ENCODE peak calls at places on chromosome 11, in ten cellular contexts. K is DMS53; D is EL; X is renal cortical epithelial cell; N is mammary epithelial cell; Y is stimulated activated CD8-positive, alpha-beta memory T cell treated with anti-CD3 and anti-CD28 coated beads, Interleukin-4, amount 100 ng/mL, for 24 hours; L is activated CD4-positive, alpha-beta T cell treated with anti-CD3 and anti-CD28 coated beads, Interleukin-2, amount 50 U/mL, for 1 hour; T is heart left ventricle; O is activated T-cell treated with anti-CD3 and anti-CD28 coated beads for 1 hour; G is cardiac fibroblast. Q is an unnamed sample.

GRCh38 chr11:1012740-1013627 is 23.5 kb downstream of the MUC6 start:
- DNase-seq in D (no peak), T (no peak), L (no peak), G (no peak), K (no peak), X (no peak), N (no peak), O (no peak), Y (no peak), Q (no peak)

GRCh38 chr11:36249271-36249670 is 40.0 kb downstream of the COMMD9 start:
- DNase-seq in O (no peak), Y (no peak), G (peak), X (peak), K (no peak), L (no peak), N (peak), D (peak), T (no peak), Q (no peak)

GRCh38 chr11:44575288-44575672 is 9.8 kb downstream of the CD82 start:
- DNase-seq in L (no peak), N (peak), X (peak), Y (no peak), O (no peak), T (no peak), D (peak), K (no peak), G (no peak), Q (no peak)

GRCh38 chr11:73334244-73335203 is 26.4 kb downstream of the ARHGEF17 start:
- DNase-seq in N (peak), X (peak), O (no peak), G (peak), K (peak), T (peak), Y (no peak), D (peak), L (no peak), Q (no peak)

GRCh38 chr11:45217991-45218390 is 68.2 kb downstream of the SYT13 start:
- DNase-seq in O (no peak), T (no peak), K (no peak), G (peak), L (no peak), N (peak), D (peak), X (no peak), Y (no peak), Q (no peak)

GRCh38 chr11:35622070-35622469 is 3.8 kb downstream of the FJX1 start:
- DNase-seq in T (no peak), X (peak), L (no peak), Y (no peak), N (peak), D (peak), O (no peak), K (no peak), G (peak), Q (no peak)

GRCh38 chr11:3359092-3359824 is 19.7 kb downstream of the ZNF195 start:
- DNase-seq in T (no peak), O (no peak), G (no peak), L (no peak), D (no peak), Y (no peak), N (no peak), X (no peak), K (no peak), Q (no peak)

GRCh38 chr11:1168721-1169161 is 11.0 kb downstream of the MUC5AC start:
- DNase-seq in D (no peak), K (no peak), X (no peak), L (no peak), O (no peak), N (no peak), Y (no peak), G (no peak), T (no peak), Q (no peak)

GRCh38 chr11:73384871-73385692 is 8.9 kb downstream of the RELT start:
- DNase-seq in Y (no peak), O (no peak), L (no peak), N (no peak), G (no peak), K (no peak), X (no peak), D (peak), T (peak), Q (no peak)

GRCh38 chr11:94494200-94494545 is 389 bp downstream of the ANKRD49 start:
- DNase-seq in G (peak), X (peak), O (no peak), N (no peak), L (no peak), D (no peak), T (no peak), K (peak), Y (no peak), Q (no peak)

GRCh38 chr11:65503923-65504670 is 5.3 kb downstream of the MALAT1 start:
- DNase-seq in Y (no peak), D (peak), K (peak), T (no peak), O (no peak), N (peak), L (no peak), X (no peak), G (peak), Q (no peak)

GRCh38 chr11:80958414-80958813 is 1517.6 kb upstream of the TENM4 start:
- DNase-seq in T (no peak), G (peak), O (no peak), N (peak), D (no peak), X (peak), Y (no peak), L (no peak), K (no peak), Q (no peak)

GRCh38 chr11:44629732-44630345 is 64.4 kb downstream of the CD82 start:
- DNase-seq in G (no peak), X (no peak), K (no peak), L (no peak), O (no peak), D (no peak), N (no peak), T (no peak), Y (no peak), Q (no peak)